ENCODE peak calls at places on chromosomes 2 and 18, in nine cellular contexts. One of them, this sample, is unnamed.

GRCh38 chr2:47501374-47502200 is 98.6 kb downstream of the MSH2 start:
- DNase-seq in A172: peak; percentile 80
- DNase-seq in NCI-H2081: no peak
- DNase-seq in psoas muscle: no peak
- DNase-seq in activated T-helper 1 cell treated with anti-CD3 and anti-CD28 coated beads, Interleukin-2, amount 50 U/mL, for 16 hours: no peak
- DNase-seq in tibial artery: no peak
- DNase-seq in AG04450: no peak
- DNase-seq in fibroblast of lung: no peak
- DNase-seq in activated CD8-positive, alpha-beta memory T cell treated with anti-CD3 and anti-CD28 coated beads for 4 hours: no peak
- DNase-seq in this sample: no peak

GRCh38 chr2:43611987-43612894 is 16.4 kb upstream of the THADA start:
- DNase-seq in A172: peak; percentile 70
- DNase-seq in NCI-H2081: peak; percentile 74
- DNase-seq in psoas muscle: peak; percentile 55
- DNase-seq in activated T-helper 1 cell treated with anti-CD3 and anti-CD28 coated beads, Interleukin-2, amount 50 U/mL, for 16 hours: peak; percentile 42
- DNase-seq in tibial artery: peak; percentile 73
- DNase-seq in AG04450: no peak
- DNase-seq in fibroblast of lung: peak; percentile 84
- DNase-seq in activated CD8-positive, alpha-beta memory T cell treated with anti-CD3 and anti-CD28 coated beads for 4 hours: peak; percentile 39
- DNase-seq in this sample: peak; percentile 77

GRCh38 chr2:226619707-226620106 is 179.9 kb downstream of the IRS1 start:
- DNase-seq in A172: no peak
- DNase-seq in NCI-H2081: no peak
- DNase-seq in psoas muscle: no peak
- DNase-seq in activated T-helper 1 cell treated with anti-CD3 and anti-CD28 coated beads, Interleukin-2, amount 50 U/mL, for 16 hours: no peak
- DNase-seq in tibial artery: no peak
- DNase-seq in AG04450: no peak
- DNase-seq in fibroblast of lung: no peak
- DNase-seq in activated CD8-positive, alpha-beta memory T cell treated with anti-CD3 and anti-CD28 coated beads for 4 hours: no peak
- DNase-seq in this sample: no peak

GRCh38 chr2:216011320-216011849 is 2.0 kb downstream of the MREG start:
- DNase-seq in A172: no peak
- DNase-seq in NCI-H2081: no peak
- DNase-seq in psoas muscle: no peak
- DNase-seq in activated T-helper 1 cell treated with anti-CD3 and anti-CD28 coated beads, Interleukin-2, amount 50 U/mL, for 16 hours: no peak
- DNase-seq in tibial artery: no peak
- DNase-seq in AG04450: no peak
- DNase-seq in fibroblast of lung: no peak
- DNase-seq in activated CD8-positive, alpha-beta memory T cell treated with anti-CD3 and anti-CD28 coated beads for 4 hours: no peak
- DNase-seq in this sample: no peak

GRCh38 chr18:8348051-8348450 is 261.2 kb upstream of the RAB12 start:
- DNase-seq in A172: no peak
- DNase-seq in NCI-H2081: peak; percentile 98
- DNase-seq in psoas muscle: no peak
- DNase-seq in activated T-helper 1 cell treated with anti-CD3 and anti-CD28 coated beads, Interleukin-2, amount 50 U/mL, for 16 hours: no peak
- DNase-seq in tibial artery: no peak
- DNase-seq in AG04450: no peak
- DNase-seq in fibroblast of lung: no peak
- DNase-seq in activated CD8-positive, alpha-beta memory T cell treated with anti-CD3 and anti-CD28 coated beads for 4 hours: no peak
- DNase-seq in this sample: no peak

GRCh38 chr2:145764631-145765030 is 1244.7 kb upstream of the ZEB2 start:
- DNase-seq in A172: no peak
- DNase-seq in NCI-H2081: peak; percentile 33
- DNase-seq in psoas muscle: peak; percentile 37
- DNase-seq in activated T-helper 1 cell treated with anti-CD3 and anti-CD28 coated beads, Interleukin-2, amount 50 U/mL, for 16 hours: no peak
- DNase-seq in tibial artery: peak; percentile 36
- DNase-seq in AG04450: no peak
- DNase-seq in fibroblast of lung: peak; percentile 59
- DNase-seq in activated CD8-positive, alpha-beta memory T cell treated with anti-CD3 and anti-CD28 coated beads for 4 hours: no peak
- DNase-seq in this sample: no peak

GRCh38 chr2:232549655-232550350 is 554 bp downstream of the TIGD1 start:
- DNase-seq in A172: no peak
- DNase-seq in NCI-H2081: no peak
- DNase-seq in psoas muscle: no peak
- DNase-seq in activated T-helper 1 cell treated with anti-CD3 and anti-CD28 coated beads, Interleukin-2, amount 50 U/mL, for 16 hours: no peak
- DNase-seq in tibial artery: no peak
- DNase-seq in AG04450: no peak
- DNase-seq in fibroblast of lung: no peak
- DNase-seq in activated CD8-positive, alpha-beta memory T cell treated with anti-CD3 and anti-CD28 coated beads for 4 hours: no peak
- DNase-seq in this sample: no peak

GRCh38 chr18:26745288-26745975 is 120.1 kb downstream of the AQP4 start:
- DNase-seq in A172: no peak
- DNase-seq in NCI-H2081: peak; percentile 16
- DNase-seq in psoas muscle: no peak
- DNase-seq in activated T-helper 1 cell treated with anti-CD3 and anti-CD28 coated beads, Interleukin-2, amount 50 U/mL, for 16 hours: no peak
- DNase-seq in tibial artery: no peak
- DNase-seq in AG04450: no peak
- DNase-seq in fibroblast of lung: no peak
- DNase-seq in activated CD8-positive, alpha-beta memory T cell treated with anti-CD3 and anti-CD28 coated beads for 4 hours: no peak
- DNase-seq in this sample: no peak

GRCh38 chr18:12271376-12272235 is 17.4 kb downstream of the CIDEA start:
- DNase-seq in A172: peak; percentile 78
- DNase-seq in NCI-H2081: peak; percentile 73
- DNase-seq in psoas muscle: peak; percentile 81
- DNase-seq in activated T-helper 1 cell treated with anti-CD3 and anti-CD28 coated beads, Interleukin-2, amount 50 U/mL, for 16 hours: peak; percentile 9
- DNase-seq in tibial artery: peak; percentile 44
- DNase-seq in AG04450: no peak
- DNase-seq in fibroblast of lung: peak; percentile 81
- DNase-seq in activated CD8-positive, alpha-beta memory T cell treated with anti-CD3 and anti-CD28 coated beads for 4 hours: no peak
- DNase-seq in this sample: no peak

GRCh38 chr2:43445248-43445647 is 150.6 kb downstream of the THADA start:
- DNase-seq in A172: no peak
- DNase-seq in NCI-H2081: no peak
- DNase-seq in psoas muscle: no peak
- DNase-seq in activated T-helper 1 cell treated with anti-CD3 and anti-CD28 coated beads, Interleukin-2, amount 50 U/mL, for 16 hours: no peak
- DNase-seq in tibial artery: peak; percentile 28
- DNase-seq in AG04450: no peak
- DNase-seq in fibroblast of lung: no peak
- DNase-seq in activated CD8-positive, alpha-beta memory T cell treated with anti-CD3 and anti-CD28 coated beads for 4 hours: no peak
- DNase-seq in this sample: no peak

GRCh38 chr2:218679119-218679518 is 7.2 kb downstream of the STK36 start:
- DNase-seq in A172: peak; percentile 84
- DNase-seq in NCI-H2081: no peak
- DNase-seq in psoas muscle: no peak
- DNase-seq in activated T-helper 1 cell treated with anti-CD3 and anti-CD28 coated beads, Interleukin-2, amount 50 U/mL, for 16 hours: no peak
- DNase-seq in tibial artery: no peak
- DNase-seq in AG04450: no peak
- DNase-seq in fibroblast of lung: no peak
- DNase-seq in activated CD8-positive, alpha-beta memory T cell treated with anti-CD3 and anti-CD28 coated beads for 4 hours: no peak
- DNase-seq in this sample: no peak

GRCh38 chr2:62348700-62349099 is 152.8 kb downstream of the B3GNT2 start:
- DNase-seq in A172: no peak
- DNase-seq in NCI-H2081: no peak
- DNase-seq in psoas muscle: no peak
- DNase-seq in activated T-helper 1 cell treated with anti-CD3 and anti-CD28 coated beads, Interleukin-2, amount 50 U/mL, for 16 hours: no peak
- DNase-seq in tibial artery: no peak
- DNase-seq in AG04450: no peak
- DNase-seq in fibroblast of lung: no peak
- DNase-seq in activated CD8-positive, alpha-beta memory T cell treated with anti-CD3 and anti-CD28 coated beads for 4 hours: no peak
- DNase-seq in this sample: no peak

GRCh38 chr2:104901037-104901851 is 47.3 kb downstream of the POU3F3 start:
- DNase-seq in A172: no peak
- DNase-seq in NCI-H2081: peak; percentile 10
- DNase-seq in psoas muscle: no peak
- DNase-seq in activated T-helper 1 cell treated with anti-CD3 and anti-CD28 coated beads, Interleukin-2, amount 50 U/mL, for 16 hours: no peak
- DNase-seq in tibial artery: no peak
- DNase-seq in AG04450: no peak
- DNase-seq in fibroblast of lung: no peak
- DNase-seq in activated CD8-positive, alpha-beta memory T cell treated with anti-CD3 and anti-CD28 coated beads for 4 hours: no peak
- DNase-seq in this sample: no peak

GRCh38 chr2:38720613-38721241 is 30.4 kb downstream of the SRSF7 start:
- DNase-seq in A172: peak; percentile 94
- DNase-seq in NCI-H2081: no peak
- DNase-seq in psoas muscle: peak; percentile 70
- DNase-seq in activated T-helper 1 cell treated with anti-CD3 and anti-CD28 coated beads, Interleukin-2, amount 50 U/mL, for 16 hours: no peak
- DNase-seq in tibial artery: peak; percentile 88
- DNase-seq in AG04450: peak; percentile 94
- DNase-seq in fibroblast of lung: peak; percentile 98
- DNase-seq in activated CD8-positive, alpha-beta memory T cell treated with anti-CD3 and anti-CD28 coated beads for 4 hours: no peak
- DNase-seq in this sample: peak; percentile 80

GRCh38 chr2:37779123-37779522 is 107.7 kb upstream of the CDC42EP3 start:
- DNase-seq in A172: no peak
- DNase-seq in NCI-H2081: no peak
- DNase-seq in psoas muscle: no peak
- DNase-seq in activated T-helper 1 cell treated with anti-CD3 and anti-CD28 coated beads, Interleukin-2, amount 50 U/mL, for 16 hours: no peak
- DNase-seq in tibial artery: no peak
- DNase-seq in AG04450: no peak
- DNase-seq in fibroblast of lung: peak; percentile 42
- DNase-seq in activated CD8-positive, alpha-beta memory T cell treated with anti-CD3 and anti-CD28 coated beads for 4 hours: no peak
- DNase-seq in this sample: no peak